ENCODE peak calls at places on chromosomes 1 and 21, in six cellular contexts. I is DMS53, Q is NCI-H1436, Y is right atrium auricular region, H is transverse colon, M is NCI-H748 treated with DMSO at 0.1 percent for 48 hours. N is an unnamed sample.

GRCh38 chr1:180672105-180672504 is 40.3 kb downstream of the XPR1 start:
- DNase-seq in Q (no peak), H (no peak), Y (no peak), M (no peak), I (no peak), N (no peak)

GRCh38 chr1:10607228-10607627 is 132.5 kb downstream of the PEX14 start:
- DNase-seq in Q (no peak), H (no peak), Y (no peak), M (no peak), I (no peak), N (no peak)

GRCh38 chr1:117146067-117146466 is 24.5 kb upstream of the TRIM45 start:
- DNase-seq in H (no peak), Y (no peak), Q (no peak), M (no peak), I (no peak), N (no peak)

GRCh38 chr1:151513626-151514101 is 2.5 kb downstream of the CGN start:
- DNase-seq in H (peak; percentile 91), I (peak; percentile 99), M (no peak), Y (no peak), Q (no peak), N (peak; percentile 94)

GRCh38 chr1:116817582-116818064 is 63.4 kb downstream of the CD2 start:
- DNase-seq in I (peak; percentile 52), M (no peak), Q (peak; percentile 30), Y (no peak), H (peak; percentile 47), N (peak; percentile 45)

GRCh38 chr21:25467891-25468290 is 139.4 kb downstream of the MRPL39 start:
- DNase-seq in Q (no peak), H (no peak), I (no peak), Y (no peak), M (no peak), N (no peak)

GRCh38 chr1:106406114-106406513 is 650.4 kb upstream of the PRMT6 start:
- DNase-seq in Q (no peak), I (no peak), H (no peak), M (no peak), Y (no peak), N (no peak)

GRCh38 chr21:41536827-41537103 is 28.8 kb upstream of the TMPRSS2 start:
- DNase-seq in Q (no peak), H (peak; percentile 32), Y (no peak), M (no peak), I (no peak), N (no peak)

GRCh38 chr1:13450204-13450603 is 40.0 kb downstream of the PRAMEF20 start:
- DNase-seq in I (no peak), Y (no peak), Q (no peak), M (no peak), H (no peak), N (no peak)

GRCh38 chr1:174837386-174837785 is 162.4 kb upstream of the CACYBP start:
- DNase-seq in H (no peak), M (no peak), Q (no peak), Y (no peak), I (no peak), N (no peak)

GRCh38 chr1:146036990-146037646 is 15.6 kb upstream of the HJV start:
- DNase-seq in I (peak; percentile 94), Y (peak; percentile 92), M (peak; percentile 86), H (peak; percentile 84), Q (peak; percentile 58), N (peak; percentile 85)

GRCh38 chr1:62384276-62385005 is 52.4 kb upstream of the USP1 start:
- DNase-seq in I (peak; percentile 90), Y (no peak), Q (peak; percentile 47), M (peak; percentile 45), H (no peak), N (peak; percentile 42)

GRCh38 chr1:219173758-219174671 is at the start of gene LYPLAL1:
- DNase-seq in M (peak; percentile 52), Y (peak; percentile 90), H (peak; percentile 91), Q (peak; percentile 93), I (peak; percentile 97), N (peak; percentile 89)

GRCh38 chr1:56061824-56062223 is 517.5 kb downstream of the PLPP3 start:
- DNase-seq in I (peak; percentile 94), H (no peak), Y (no peak), M (no peak), Q (no peak), N (no peak)

GRCh38 chr1:6008696-6009095 is 16.5 kb upstream of the NPHP4 start:
- DNase-seq in H (no peak), I (no peak), Q (no peak), M (no peak), Y (no peak), N (no peak)

GRCh38 chr1:168774241-168774640 is 45.2 kb upstream of the DPT start:
- DNase-seq in M (no peak), H (peak; percentile 14), Q (no peak), Y (peak; percentile 69), I (no peak), N (no peak)

GRCh38 chr1:19373206-19374126 is 61.3 kb downstream of the SLC66A1 start:
- DNase-seq in Q (no peak), I (no peak), M (no peak), Y (no peak), H (no peak), N (no peak)

GRCh38 chr1:89295187-89295586 is 22.5 kb upstream of the GBP5 start:
- DNase-seq in M (no peak), Y (no peak), H (no peak), Q (no peak), I (no peak), N (no peak)

GRCh38 chr1:92123868-92124267 is 43.7 kb downstream of the BTBD8 start:
- DNase-seq in Q (no peak), M (no peak), Y (no peak), H (no peak), I (no peak), N (no peak)

GRCh38 chr1:241837901-241838300 is 10.1 kb upstream of the EXO1 start:
- DNase-seq in I (no peak), H (no peak), Q (no peak), Y (no peak), M (no peak), N (no peak)

GRCh38 chr1:29786195-29786594 is 549.9 kb downstream of the PTPRU start:
- DNase-seq in I (no peak), Q (no peak), Y (peak; percentile 9), M (no peak), H (no peak), N (no peak)